ENCODE peak calls at places on chromosomes 7 and 10, in seven cellular contexts. T, Y, Q, X, D, Z and L are unnamed samples.

GRCh38 chr10:117461766-117462423 is 80.7 kb upstream of the EMX2 start:
- DNase-seq in T (no peak), Y (peak), Q (peak), X (peak), D (peak), Z (no peak), L (no peak)

GRCh38 chr7:40918701-40919271 is 784.0 kb downstream of the SUGCT start:
- DNase-seq in Z (no peak), T (no peak), D (peak), X (peak), Y (no peak), Q (peak), L (no peak)

GRCh38 chr10:86718556-86718955 is 37.9 kb upstream of the BMPR1A start:
- DNase-seq in D (no peak), T (no peak), X (no peak), Q (no peak), Y (no peak), Z (no peak), L (no peak)

GRCh38 chr10:63467833-63468232 is 2.1 kb upstream of the JMJD1C start:
- DNase-seq in Z (no peak), X (peak), T (no peak), Q (no peak), Y (no peak), D (peak), L (no peak)

GRCh38 chr10:121792198-121792597 is 135.6 kb downstream of the ATE1 start:
- DNase-seq in D (no peak), Q (peak), Z (no peak), X (no peak), T (no peak), Y (no peak), L (no peak)

GRCh38 chr7:103446046-103446520 is at the start of gene SLC26A5:
- DNase-seq in X (no peak), Q (no peak), Y (no peak), Z (no peak), D (peak), T (peak), L (no peak)

GRCh38 chr7:44292876-44293560 is 32.4 kb downstream of the CAMK2B start:
- DNase-seq in Y (no peak), D (peak), X (no peak), T (no peak), Z (peak), Q (no peak), L (no peak)

GRCh38 chr7:32670105-32670504 is 174.8 kb downstream of the AVL9 start:
- DNase-seq in D (no peak), X (no peak), Y (no peak), T (no peak), Q (peak), Z (no peak), L (no peak)

GRCh38 chr10:125095228-125095627 is 65.1 kb downstream of the CTBP2 start:
- DNase-seq in D (no peak), Q (no peak), T (no peak), Z (no peak), X (no peak), Y (no peak), L (no peak)

GRCh38 chr10:50385610-50386009 is 134.3 kb upstream of the ASAH2 start:
- DNase-seq in Z (peak), Q (peak), Y (no peak), X (peak), T (no peak), D (peak), L (no peak)

GRCh38 chr7:45057853-45058252 is 30.9 kb downstream of the NACAD start:
- DNase-seq in D (no peak), X (no peak), Y (no peak), T (no peak), Z (no peak), Q (no peak), L (no peak)

GRCh38 chr7:30717181-30717580 is 34.8 kb upstream of the INMT start:
- DNase-seq in X (peak), Q (peak), T (no peak), D (no peak), Y (no peak), Z (no peak), L (no peak)

GRCh38 chr10:59285848-59286247 is 76.5 kb downstream of the FAM13C start:
- DNase-seq in T (no peak), X (no peak), Z (no peak), D (no peak), Q (no peak), Y (no peak), L (no peak)

GRCh38 chr7:129769866-129770808 is 158.6 kb downstream of the NRF1 start:
- DNase-seq in X (no peak), D (no peak), Y (no peak), Z (no peak), Q (no peak), T (no peak), L (no peak)

GRCh38 chr10:78332699-78333098 is 299.0 kb downstream of the RPS24 start:
- DNase-seq in X (no peak), Q (no peak), Y (no peak), D (no peak), T (no peak), Z (no peak), L (no peak)

GRCh38 chr10:6064119-6064518 is 2.0 kb upstream of the IL2RA start:
- DNase-seq in Q (no peak), T (no peak), X (no peak), Y (no peak), Z (no peak), D (no peak), L (no peak)

GRCh38 chr7:30028749-30029635 is 780 bp downstream of the PLEKHA8 start:
- DNase-seq in X (peak), Z (peak), Q (peak), Y (peak), T (no peak), D (peak), L (peak)

GRCh38 chr7:155861480-155861868 is 49.2 kb upstream of the SHH start:
- DNase-seq in X (no peak), Z (no peak), D (no peak), Q (no peak), Y (no peak), T (no peak), L (no peak)

GRCh38 chr7:85070967-85071628 is 115.8 kb downstream of the SEMA3D start:
- DNase-seq in Q (peak), Y (no peak), T (no peak), Z (no peak), D (no peak), X (peak), L (no peak)

GRCh38 chr7:151119055-151119415 is 32.8 kb downstream of the AGAP3 start:
- DNase-seq in Z (no peak), X (no peak), T (no peak), Q (no peak), D (no peak), Y (no peak), L (no peak)

GRCh38 chr7:3301831-3302618 is 973 bp downstream of the SDK1 start:
- DNase-seq in Q (peak), D (peak), T (peak), Y (no peak), Z (peak), X (peak), L (no peak)

GRCh38 chr10:103278862-103279298 is 1.9 kb downstream of the INA start:
- DNase-seq in X (peak), T (peak), Y (peak), Q (peak), D (peak), Z (no peak), L (peak)

GRCh38 chr10:31347705-31348104 is 28.7 kb downstream of the ZEB1 start:
- DNase-seq in Z (no peak), X (no peak), Y (no peak), D (no peak), T (no peak), Q (no peak), L (no peak)

GRCh38 chr10:12699756-12700556 is 301.6 kb downstream of the CCDC3 start:
- DNase-seq in T (no peak), Q (no peak), X (no peak), Y (no peak), Z (no peak), D (no peak), L (no peak)

GRCh38 chr10:124621637-124622036 is 122.5 kb downstream of the FAM53B start:
- DNase-seq in Y (no peak), D (no peak), X (no peak), T (no peak), Q (no peak), Z (peak), L (no peak)

GRCh38 chr10:48634198-48634983 is 29.5 kb upstream of the ARHGAP22 start:
- DNase-seq in D (peak), T (peak), X (peak), Q (peak), Y (peak), Z (peak), L (peak)

GRCh38 chr7:115241151-115241550 is 319.3 kb downstream of the MDFIC start:
- DNase-seq in X (no peak), Z (no peak), D (no peak), Q (no peak), T (no peak), Y (no peak), L (no peak)

GRCh38 chr10:63521389-63522128 is at the start of gene REEP3:
- DNase-seq in T (peak), Y (peak), X (peak), Q (peak), Z (peak), D (peak), L (peak)

GRCh38 chr7:155963771-155964195 is 151.5 kb upstream of the SHH start:
- DNase-seq in Y (no peak), Z (no peak), Q (no peak), T (no peak), D (no peak), X (no peak), L (no peak)

GRCh38 chr7:127708788-127709187 is 56.8 kb downstream of the SND1 start:
- DNase-seq in Y (peak), Z (peak), X (peak), D (peak), T (peak), Q (peak), L (peak)

GRCh38 chr7:28937593-28937992 is 20.5 kb downstream of the TRIL start:
- DNase-seq in X (no peak), Y (no peak), D (no peak), Z (no peak), Q (no peak), T (no peak), L (no peak)

GRCh38 chr10:100151901-100152300 is 33.9 kb downstream of the ERLIN1 start:
- DNase-seq in Y (no peak), T (no peak), Q (no peak), Z (no peak), X (no peak), D (no peak), L (no peak)

GRCh38 chr7:122790132-122790531 is 87.4 kb upstream of the RNF148 start:
- DNase-seq in T (no peak), D (no peak), Z (no peak), Q (no peak), Y (no peak), X (no peak), L (no peak)

GRCh38 chr10:93616844-93617360 is 4.6 kb downstream of the PDE6C start:
- DNase-seq in Q (no peak), X (no peak), Y (no peak), T (no peak), D (no peak), Z (no peak), L (no peak)

GRCh38 chr10:61642692-61643091 is 20.0 kb upstream of the CABCOCO1 start:
- DNase-seq in T (no peak), Y (no peak), Q (peak), X (peak), D (peak), Z (no peak), L (no peak)